ENCODE peak calls at places on chromosomes 11 and 22, in seven cellular contexts. One of them, this sample, is unnamed.

GRCh38 chr22:48315415-48316244 is 1512.0 kb downstream of the BRD1 start:
- DNase-seq in lower leg skin: peak; percentile 77
- DNase-seq in GM12864: no peak
- DNase-seq in stimulated activated CD8-positive, alpha-beta memory T cell treated with anti-CD3 and anti-CD28 coated beads, Interleukin-12 subunit alpha, Interleukin-12 subunit beta, amount 100 ng/mL, for 1 hour: no peak
- DNase-seq in HS-27A: no peak
- DNase-seq in nephron progenitor cell: no peak
- DNase-seq in NCI-H1417: no peak
- DNase-seq in this sample: no peak

GRCh38 chr11:114088216-114088615 is 28.7 kb downstream of the ZBTB16 start:
- DNase-seq in lower leg skin: peak; percentile 39
- DNase-seq in GM12864: no peak
- DNase-seq in stimulated activated CD8-positive, alpha-beta memory T cell treated with anti-CD3 and anti-CD28 coated beads, Interleukin-12 subunit alpha, Interleukin-12 subunit beta, amount 100 ng/mL, for 1 hour: no peak
- DNase-seq in HS-27A: no peak
- DNase-seq in nephron progenitor cell: no peak
- DNase-seq in NCI-H1417: no peak
- DNase-seq in this sample: no peak

GRCh38 chr11:100942016-100942415 is 187.6 kb downstream of the PGR start:
- DNase-seq in lower leg skin: no peak
- DNase-seq in GM12864: no peak
- DNase-seq in stimulated activated CD8-positive, alpha-beta memory T cell treated with anti-CD3 and anti-CD28 coated beads, Interleukin-12 subunit alpha, Interleukin-12 subunit beta, amount 100 ng/mL, for 1 hour: no peak
- DNase-seq in HS-27A: no peak
- DNase-seq in nephron progenitor cell: no peak
- DNase-seq in NCI-H1417: no peak
- DNase-seq in this sample: no peak

GRCh38 chr11:28268925-28269324 is 160.7 kb downstream of the METTL15 start:
- DNase-seq in lower leg skin: no peak
- DNase-seq in GM12864: no peak
- DNase-seq in stimulated activated CD8-positive, alpha-beta memory T cell treated with anti-CD3 and anti-CD28 coated beads, Interleukin-12 subunit alpha, Interleukin-12 subunit beta, amount 100 ng/mL, for 1 hour: no peak
- DNase-seq in HS-27A: no peak
- DNase-seq in nephron progenitor cell: no peak
- DNase-seq in NCI-H1417: no peak
- DNase-seq in this sample: no peak

GRCh38 chr11:111299111-111300026 is 1.0 kb downstream of the POU2AF3 start:
- DNase-seq in lower leg skin: no peak
- DNase-seq in GM12864: no peak
- DNase-seq in stimulated activated CD8-positive, alpha-beta memory T cell treated with anti-CD3 and anti-CD28 coated beads, Interleukin-12 subunit alpha, Interleukin-12 subunit beta, amount 100 ng/mL, for 1 hour: no peak
- DNase-seq in HS-27A: no peak
- DNase-seq in nephron progenitor cell: peak; percentile 78
- DNase-seq in NCI-H1417: peak; percentile 58
- DNase-seq in this sample: peak; percentile 52

GRCh38 chr11:61021661-61022212 is 50.3 kb downstream of the CD6 start:
- DNase-seq in lower leg skin: no peak
- DNase-seq in GM12864: no peak
- DNase-seq in stimulated activated CD8-positive, alpha-beta memory T cell treated with anti-CD3 and anti-CD28 coated beads, Interleukin-12 subunit alpha, Interleukin-12 subunit beta, amount 100 ng/mL, for 1 hour: peak; percentile 77
- DNase-seq in HS-27A: no peak
- DNase-seq in nephron progenitor cell: peak; percentile 33
- DNase-seq in NCI-H1417: no peak
- DNase-seq in this sample: no peak

GRCh38 chr22:38169116-38169515 is 12.5 kb downstream of the PLA2G6 start:
- DNase-seq in lower leg skin: no peak
- DNase-seq in GM12864: no peak
- DNase-seq in stimulated activated CD8-positive, alpha-beta memory T cell treated with anti-CD3 and anti-CD28 coated beads, Interleukin-12 subunit alpha, Interleukin-12 subunit beta, amount 100 ng/mL, for 1 hour: no peak
- DNase-seq in HS-27A: no peak
- DNase-seq in nephron progenitor cell: no peak
- DNase-seq in NCI-H1417: no peak
- DNase-seq in this sample: no peak

GRCh38 chr11:64372802-64373597 is 14.0 kb downstream of the RPS6KA4 start:
- DNase-seq in lower leg skin: no peak
- DNase-seq in GM12864: no peak
- DNase-seq in stimulated activated CD8-positive, alpha-beta memory T cell treated with anti-CD3 and anti-CD28 coated beads, Interleukin-12 subunit alpha, Interleukin-12 subunit beta, amount 100 ng/mL, for 1 hour: no peak
- DNase-seq in HS-27A: no peak
- DNase-seq in nephron progenitor cell: no peak
- DNase-seq in NCI-H1417: peak; percentile 9
- DNase-seq in this sample: no peak

GRCh38 chr22:40637181-40638150 is 947 bp upstream of the MRTFA start:
- DNase-seq in lower leg skin: peak; percentile 95
- DNase-seq in GM12864: no peak
- DNase-seq in stimulated activated CD8-positive, alpha-beta memory T cell treated with anti-CD3 and anti-CD28 coated beads, Interleukin-12 subunit alpha, Interleukin-12 subunit beta, amount 100 ng/mL, for 1 hour: peak; percentile 42
- DNase-seq in HS-27A: no peak
- DNase-seq in nephron progenitor cell: no peak
- DNase-seq in NCI-H1417: peak; percentile 77
- DNase-seq in this sample: no peak

GRCh38 chr11:130897262-130898182 is 18.8 kb downstream of the SNX19 start:
- DNase-seq in lower leg skin: no peak
- DNase-seq in GM12864: no peak
- DNase-seq in stimulated activated CD8-positive, alpha-beta memory T cell treated with anti-CD3 and anti-CD28 coated beads, Interleukin-12 subunit alpha, Interleukin-12 subunit beta, amount 100 ng/mL, for 1 hour: no peak
- DNase-seq in HS-27A: peak; percentile 62
- DNase-seq in nephron progenitor cell: no peak
- DNase-seq in NCI-H1417: no peak
- DNase-seq in this sample: no peak

This sample was measured in neuronal stem cell.